ENCODE peak calls at places on chromosomes 7 and 10, in six cellular contexts. K is A549; L is HL-60; Z is thyroid gland; W is activated CD8-positive, alpha-beta T cell treated with anti-CD3 and anti-CD28 coated beads for 36 hours; N is fibroblast of the aortic adventitia. A is an unnamed sample.

GRCh38 chr10:18005781-18006456 is 54.2 kb downstream of the SLC39A12 start:
- DNase-seq in Z (peak; percentile 33), K (no peak), L (no peak), W (no peak), N (peak; percentile 76), A (no peak)

GRCh38 chr7:106223156-106223555 is 61.6 kb downstream of the NAMPT start:
- DNase-seq in W (no peak), Z (no peak), L (no peak), N (no peak), K (no peak), A (no peak)

GRCh38 chr7:69597278-69598076 is 798 bp upstream of the AUTS2 start:
- DNase-seq in K (peak; percentile 30), N (no peak), Z (peak; percentile 44), W (peak; percentile 8), L (no peak), A (peak; percentile 49)

GRCh38 chr7:106895246-106895864 is 30.3 kb downstream of the PIK3CG start:
- DNase-seq in Z (no peak), K (no peak), W (peak; percentile 41), L (no peak), N (no peak), A (peak; percentile 32)

GRCh38 chr10:80041162-80041561 is 37.3 kb upstream of the TMEM254 start:
- DNase-seq in L (no peak), N (no peak), W (no peak), Z (no peak), K (no peak), A (no peak)

GRCh38 chr7:84042110-84042539 is 152.5 kb downstream of the SEMA3A start:
- DNase-seq in K (peak; percentile 16), Z (no peak), W (no peak), L (no peak), N (peak; percentile 47), A (no peak)

GRCh38 chr7:155395176-155395797 is 62.6 kb upstream of the EN2 start:
- DNase-seq in K (no peak), L (no peak), W (no peak), N (no peak), Z (no peak), A (no peak)

GRCh38 chr10:5632430-5632829 is 34.0 kb downstream of the ASB13 start:
- DNase-seq in Z (peak; percentile 51), L (no peak), K (peak; percentile 65), W (no peak), N (no peak), A (no peak)

GRCh38 chr7:1579481-1580421 is 9.9 kb upstream of the PSMG3 start:
- DNase-seq in W (peak; percentile 81), N (peak; percentile 59), L (no peak), K (peak; percentile 64), Z (peak; percentile 54), A (peak; percentile 86)

GRCh38 chr7:148830897-148831692 is 53.0 kb downstream of the EZH2 start:
- DNase-seq in K (no peak), Z (no peak), L (no peak), W (no peak), N (no peak), A (no peak)

GRCh38 chr7:14293434-14293833 is 304.0 kb upstream of the ETV1 start:
- DNase-seq in W (no peak), L (no peak), N (no peak), Z (no peak), K (no peak), A (no peak)

GRCh38 chr7:108442039-108442568 is 14.1 kb downstream of the NRCAM start:
- DNase-seq in Z (no peak), N (no peak), W (peak; percentile 84), L (no peak), K (peak; percentile 33), A (no peak)

GRCh38 chr10:123203393-123204126 is 49.4 kb downstream of the BUB3 start:
- DNase-seq in L (no peak), W (no peak), K (peak; percentile 67), N (no peak), Z (no peak), A (no peak)

GRCh38 chr7:127448566-127448965 is 56.1 kb upstream of the ZNF800 start:
- DNase-seq in W (no peak), L (no peak), K (no peak), N (no peak), Z (no peak), A (no peak)

GRCh38 chr10:29355436-29355991 is 66.6 kb downstream of the LYZL1 start:
- DNase-seq in W (no peak), N (no peak), K (no peak), L (no peak), Z (no peak), A (no peak)

GRCh38 chr10:99926925-99927718 is 82.6 kb downstream of the DNMBP start:
- DNase-seq in N (peak; percentile 61), Z (peak; percentile 77), L (no peak), W (no peak), K (peak; percentile 34), A (no peak)

GRCh38 chr10:78341953-78342614 is 308.4 kb downstream of the RPS24 start:
- DNase-seq in N (no peak), L (no peak), W (no peak), Z (no peak), K (no peak), A (no peak)

GRCh38 chr10:8092428-8092827 is 37.9 kb downstream of the GATA3 start:
- DNase-seq in N (no peak), W (no peak), K (no peak), Z (no peak), L (no peak), A (no peak)

GRCh38 chr7:23956769-23957556 is 246.9 kb downstream of the STK31 start:
- DNase-seq in L (no peak), W (no peak), N (no peak), K (no peak), Z (peak; percentile 13), A (no peak)

GRCh38 chr10:87544750-87545149 is 40.1 kb downstream of the MINPP1 start:
- DNase-seq in W (no peak), N (peak; percentile 69), K (no peak), L (no peak), Z (no peak), A (no peak)

GRCh38 chr10:73576890-73577591 is 14.1 kb downstream of the USP54 start:
- DNase-seq in Z (no peak), N (peak; percentile 54), W (no peak), K (no peak), L (no peak), A (no peak)

GRCh38 chr10:24820616-24821015 is 96.9 kb upstream of the ARHGAP21 start:
- DNase-seq in N (no peak), Z (peak; percentile 8), L (no peak), W (no peak), K (no peak), A (no peak)

GRCh38 chr7:22885824-22886255 is 63.2 kb upstream of the TOMM7 start:
- DNase-seq in Z (no peak), N (no peak), K (no peak), L (peak; percentile 12), W (peak; percentile 85), A (peak; percentile 71)

GRCh38 chr7:117072620-117073118 is 119.4 kb downstream of the ST7 start:
- DNase-seq in W (no peak), N (peak; percentile 63), K (no peak), Z (peak; percentile 91), L (no peak), A (no peak)

GRCh38 chr7:44291733-44292395 is 33.5 kb downstream of the CAMK2B start:
- DNase-seq in L (no peak), W (no peak), Z (no peak), N (peak; percentile 18), K (no peak), A (no peak)

GRCh38 chr7:194257-194995 is 2.1 kb downstream of the FAM20C start:
- DNase-seq in L (no peak), W (no peak), Z (no peak), K (no peak), N (peak; percentile 57), A (no peak)

GRCh38 chr10:107689318-107689717 is 524.8 kb upstream of the SORCS1 start:
- DNase-seq in W (no peak), K (no peak), N (no peak), L (peak; percentile 75), Z (no peak), A (no peak)

GRCh38 chr7:125154930-125155329 is 225.3 kb upstream of the POT1 start:
- DNase-seq in W (no peak), L (no peak), Z (no peak), K (no peak), N (no peak), A (no peak)

GRCh38 chr7:1404881-1405548 is 54.3 kb downstream of the MICALL2 start:
- DNase-seq in N (no peak), L (no peak), K (no peak), Z (no peak), W (no peak), A (no peak)

GRCh38 chr10:94225589-94225988 is 137.2 kb downstream of the NOC3L start:
- DNase-seq in L (no peak), Z (no peak), N (peak; percentile 32), W (no peak), K (peak; percentile 45), A (no peak)
- TF ChIP-seq CTCF in L (no peak), Z (no peak), N (peak; percentile 32), W (no peak), K (peak; percentile 49), A (no peak)

GRCh38 chr7:99137418-99138180 is 6.3 kb downstream of the SMURF1 start:
- DNase-seq in K (peak; percentile 25), W (no peak), N (peak; percentile 93), L (no peak), Z (no peak), A (no peak)
- TF ChIP-seq CTCF in K (no peak), W (no peak), N (peak; percentile 35), L (no peak), Z (no peak), A (no peak)

DNA sequence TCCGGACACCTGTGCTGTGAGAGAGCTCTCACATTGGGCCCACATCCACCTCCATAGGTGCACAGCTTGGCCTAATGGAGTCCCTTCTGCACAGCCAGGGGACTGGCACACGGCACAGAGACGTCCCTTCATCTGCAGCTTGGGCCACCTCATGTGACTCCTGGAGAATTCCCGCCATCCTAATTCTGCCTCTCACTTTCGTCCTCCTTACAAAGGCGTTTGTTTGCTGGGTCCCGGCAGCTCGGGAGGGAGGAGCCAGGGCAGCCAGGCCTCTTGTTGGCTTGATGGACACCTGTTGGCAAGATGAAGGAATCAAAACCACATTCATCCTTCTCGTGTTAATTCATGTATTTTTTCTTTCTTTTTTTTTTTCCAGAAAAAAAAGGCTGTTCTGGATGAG is 30.7 kb upstream of the TTYH3 start:
- DNase-seq in L (no peak), K (no peak), N (no peak), W (no peak), Z (no peak), A (no peak)
- TF ChIP-seq CTCF in L (no peak), K (no peak), N (no peak), W (no peak), Z (no peak), A (no peak)

DNA sequence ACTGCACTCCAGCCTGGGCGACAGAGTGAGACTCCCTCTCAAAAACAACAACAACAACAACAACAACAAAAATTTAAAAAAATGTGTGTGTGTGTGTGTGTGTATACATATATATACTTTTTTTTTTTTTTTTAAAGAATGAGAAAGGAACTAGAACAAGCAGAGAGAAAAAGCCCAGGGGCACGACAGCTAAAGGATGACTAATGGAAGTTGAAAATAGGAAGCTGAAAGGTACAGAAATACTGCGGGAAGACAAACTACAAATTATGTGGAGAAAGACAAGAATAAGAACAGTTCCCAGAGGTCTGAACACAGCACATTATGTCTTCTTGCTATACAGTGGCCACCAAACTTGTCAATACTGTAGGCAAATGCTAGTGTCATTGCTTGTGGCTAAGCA is 141.9 kb upstream of the PRSS1 start:
- DNase-seq in L (no peak), W (no peak), N (no peak), K (no peak), Z (no peak), A (no peak)
- TF ChIP-seq CTCF in L (no peak), W (no peak), N (no peak), K (no peak), Z (no peak), A (no peak)

GRCh38 chr7:27201231-27202017 is 1.5 kb upstream of the HOXA13 start:
- DNase-seq in K (peak; percentile 19), W (no peak), Z (no peak), L (no peak), N (no peak), A (no peak)
- TF ChIP-seq CTCF in K (no peak), W (no peak), Z (no peak), L (no peak), N (no peak), A (no peak)